ENCODE peak calls at places on chromosome 15, in four cellular contexts. J is HepG2, B is K562, L is GM12878. Q is an unnamed sample.

GRCh38 chr15:101288905-101289513 is 6.0 kb downstream of the SNRPA1 start:
- DNase-seq in J (peak; percentile 50), B (peak; percentile 67), L (no peak), Q (peak; percentile 53)

GRCh38 chr15:44537728-44538240 is 837 bp downstream of the EIF3J start:
- DNase-seq in J (peak; percentile 49), B (peak; percentile 67), L (no peak), Q (no peak)

GRCh38 chr15:89874926-89875564 is 18.7 kb downstream of the AP3S2 start:
- DNase-seq in J (peak; percentile 46), B (peak; percentile 83), L (no peak), Q (peak; percentile 91)

GRCh38 chr15:69119016-69119415 is 41.4 kb upstream of the GLCE start:
- DNase-seq in J (no peak), B (no peak), L (no peak), Q (no peak)

GRCh38 chr15:94910166-94910565 is 678.8 kb downstream of the MCTP2 start:
- DNase-seq in J (no peak), B (peak; percentile 12), L (no peak), Q (no peak)

GRCh38 chr15:90813796-90814192 is 54.6 kb upstream of the FURIN start:
- DNase-seq in J (no peak), B (no peak), L (no peak), Q (no peak)

GRCh38 chr15:60605879-60606304 is 127.0 kb upstream of the ICE2 start:
- DNase-seq in J (no peak), B (no peak), L (no peak), Q (no peak)

GRCh38 chr15:29670945-29671307 is 151.3 kb downstream of the TJP1 start:
- DNase-seq in J (peak; percentile 69), B (no peak), L (no peak), Q (no peak)

GRCh38 chr15:68696532-68697363 is 118.0 kb downstream of the CORO2B start:
- DNase-seq in J (no peak), B (no peak), L (no peak), Q (no peak)

GRCh38 chr15:53910236-53910849 is 67.9 kb upstream of the UNC13C start:
- DNase-seq in J (peak; percentile 59), B (no peak), L (no peak), Q (no peak)

GRCh38 chr15:74531144-74531811 is 9.7 kb upstream of the ARID3B start:
- DNase-seq in J (peak; percentile 71), B (no peak), L (no peak), Q (no peak)

GRCh38 chr15:29132786-29133185 is 136.8 kb downstream of the NSMCE3 start:
- DNase-seq in J (no peak), B (no peak), L (no peak), Q (no peak)

GRCh38 chr15:29888651-29889050 is 66.4 kb upstream of the TJP1 start:
- DNase-seq in J (no peak), B (no peak), L (no peak), Q (no peak)

GRCh38 chr15:78168591-78168990 is 19.4 kb downstream of the IDH3A start:
- DNase-seq in J (no peak), B (no peak), L (no peak), Q (no peak)

GRCh38 chr15:58748040-58748786 is 1.3 kb downstream of the ADAM10 start:
- DNase-seq in J (no peak), B (no peak), L (no peak), Q (no peak)

GRCh38 chr15:90839187-90840071 is 29.0 kb upstream of the FURIN start:
- DNase-seq in J (peak; percentile 21), B (no peak), L (no peak), Q (no peak)

GRCh38 chr15:31398677-31399260 is 72.1 kb downstream of the KLF13 start:
- DNase-seq in J (peak; percentile 24), B (no peak), L (no peak), Q (no peak)

GRCh38 chr15:66921319-66921718 is 144.1 kb upstream of the SMAD3 start:
- DNase-seq in J (no peak), B (no peak), L (no peak), Q (no peak)

GRCh38 chr15:101795455-101795854 is 7.9 kb upstream of the OR4F6 start:
- DNase-seq in J (no peak), B (no peak), L (no peak), Q (no peak)

GRCh38 chr15:70557506-70558258 is 205.7 kb downstream of the UACA start:
- DNase-seq in J (no peak), B (no peak), L (no peak), Q (no peak)
- TF ChIP-seq FOXK2 in J (no peak), B (no peak), L (no peak), Q (no peak)

DNA sequence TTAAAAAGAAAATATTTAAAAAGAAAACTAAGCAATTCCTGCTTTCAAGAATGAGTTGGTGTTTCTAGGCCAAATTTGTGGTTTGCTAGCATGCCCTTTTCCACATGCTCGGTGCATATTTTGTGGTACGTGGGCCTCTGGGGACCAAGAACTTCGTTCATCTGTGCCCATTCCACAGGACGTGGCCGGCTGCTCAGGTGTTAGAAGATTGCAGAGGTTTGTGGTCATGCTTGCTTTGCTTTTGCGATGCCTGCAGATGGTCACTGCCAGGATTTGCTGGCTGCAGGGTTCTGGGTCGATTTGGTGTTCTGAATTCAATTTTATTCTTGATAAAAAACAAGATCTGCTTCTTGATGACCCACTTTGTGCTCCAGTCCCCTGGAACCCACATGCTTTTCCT is 7.5 kb downstream of the PSTPIP1 start:
- DNase-seq in J (no peak), B (no peak), L (no peak), Q (no peak)
- TF ChIP-seq FOXK2 in J (no peak), B (no peak), L (no peak), Q (no peak)

DNA sequence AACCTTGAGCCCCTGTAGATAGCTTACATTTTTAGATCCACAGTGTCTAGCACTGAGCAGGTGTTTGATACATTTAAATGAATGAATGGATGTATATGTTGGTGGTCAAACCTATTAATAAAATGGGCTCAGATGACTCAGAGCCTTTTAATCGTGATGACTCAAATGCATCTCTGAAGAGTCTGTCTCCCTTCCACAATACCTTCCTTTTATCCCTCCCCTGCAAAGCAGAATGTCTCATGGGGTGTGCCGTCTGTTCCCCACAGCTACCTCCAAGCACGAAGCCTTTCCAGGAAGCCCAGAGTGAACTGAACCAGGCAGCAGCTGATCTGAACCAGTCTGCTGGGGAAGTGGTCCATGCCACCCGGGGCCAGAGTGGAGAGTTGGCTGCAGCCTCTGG is 303.5 kb upstream of the TPM1 start:
- DNase-seq in J (no peak), B (no peak), L (no peak), Q (no peak)
- TF ChIP-seq FOXK2 in J (no peak), B (no peak), L (no peak), Q (no peak)

GRCh38 chr15:93146601-93147000 is 57.6 kb upstream of the RGMA start:
- DNase-seq in J (no peak), B (no peak), L (no peak), Q (no peak)
- TF ChIP-seq FOXK2 in J (no peak), B (no peak), L (no peak), Q (no peak)

DNA sequence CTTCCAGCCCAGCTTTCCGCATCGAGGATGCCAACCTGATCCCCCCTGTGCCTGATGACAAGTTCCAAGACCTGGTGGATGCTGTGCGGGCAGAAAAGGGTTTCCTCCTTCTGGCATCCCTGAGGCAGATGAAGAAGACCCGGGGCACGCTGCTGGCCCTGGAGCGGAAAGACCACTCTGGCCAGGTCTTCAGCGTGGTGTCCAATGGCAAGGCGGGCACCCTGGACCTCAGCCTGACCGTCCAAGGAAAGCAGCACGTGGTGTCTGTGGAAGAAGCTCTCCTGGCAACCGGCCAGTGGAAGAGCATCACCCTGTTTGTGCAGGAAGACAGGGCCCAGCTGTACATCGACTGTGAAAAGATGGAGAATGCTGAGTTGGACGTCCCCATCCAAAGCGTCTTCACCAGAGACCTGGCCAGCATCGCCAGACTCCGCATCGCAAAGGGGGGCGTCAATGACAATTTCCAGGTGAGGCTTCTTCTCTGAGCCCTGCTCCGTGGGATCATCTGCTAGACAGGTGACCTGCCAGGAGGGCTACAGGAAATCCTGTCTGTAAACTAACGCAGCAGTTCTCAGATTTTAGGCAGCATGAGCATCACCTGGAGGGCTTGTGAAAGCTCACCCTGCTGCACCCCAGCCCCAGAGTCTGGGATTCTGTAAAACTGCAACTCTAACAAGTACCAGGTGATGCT is 1.6 kb downstream of the THBS1 start:
- DNase-seq in J (no peak), B (no peak), L (no peak), Q (no peak)
- TF ChIP-seq FOXK2 in J (no peak), B (no peak), L (no peak), Q (no peak)

GRCh38 chr15:52102468-52102867 is 10.1 kb downstream of the BCL2L10 start:
- DNase-seq in J (no peak), B (no peak), L (no peak), Q (no peak)
- TF ChIP-seq FOXK2 in J (no peak), B (no peak), L (no peak), Q (no peak)

DNA sequence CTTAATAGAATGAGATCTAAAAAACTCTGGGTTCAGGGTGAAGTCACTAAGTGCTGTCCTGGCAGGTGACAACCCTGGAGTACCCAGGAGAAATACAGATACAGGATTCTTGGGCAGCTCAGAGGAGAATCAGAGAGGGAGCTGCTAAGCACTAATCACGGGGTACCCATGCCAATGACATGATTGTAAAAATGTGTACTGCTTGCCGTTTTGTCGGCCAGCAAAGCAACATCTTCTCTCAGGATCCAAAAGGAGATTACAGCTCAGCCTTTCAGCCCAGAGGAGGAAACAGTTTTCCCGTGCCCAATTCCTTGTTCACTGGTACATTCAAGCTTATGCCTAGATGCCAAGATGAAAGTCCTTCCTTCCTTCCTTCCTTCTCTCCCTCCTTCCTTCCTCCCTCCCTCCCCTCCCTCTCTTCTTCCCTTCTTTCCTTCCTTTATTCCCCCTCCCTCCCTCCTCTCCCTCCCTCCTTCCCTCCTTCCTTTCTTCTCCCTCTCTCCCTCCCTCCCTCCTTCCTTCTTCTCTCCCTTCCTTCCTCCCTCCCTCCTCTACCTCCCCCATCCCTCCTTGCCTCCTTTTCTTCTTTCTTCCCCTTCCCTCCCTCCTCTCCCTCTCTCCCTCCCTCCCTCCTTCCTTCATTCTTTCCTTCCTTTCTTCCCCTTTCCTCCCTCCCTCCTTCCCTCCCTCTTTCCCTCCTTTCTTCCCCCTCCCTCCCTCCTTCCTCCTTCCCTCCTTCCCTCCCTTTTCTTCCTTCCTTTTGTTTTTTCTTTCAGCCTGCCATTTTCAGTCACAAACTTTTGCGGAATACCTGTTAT is 4.1 kb upstream of the MINAR1 start:
- DNase-seq in J (no peak), B (no peak), L (no peak), Q (no peak)
- TF ChIP-seq FOXK2 in J (no peak), B (no peak), L (no peak), Q (no peak)

GRCh38 chr15:99450896-99451358 is 114.9 kb upstream of the MEF2A start:
- DNase-seq in J (no peak), B (peak; percentile 70), L (no peak), Q (no peak)
- TF ChIP-seq FOXK2 in J (no peak), B (no peak), L (no peak), Q (no peak)